ENCODE peak calls at places on chromosomes 11 and 22, in nine cellular contexts. J is mammary epithelial cell; K is kidney; W is fibroblast of pulmonary artery; E is RWPE1; P is HL-60; Z is BE2C; T is HepG2; H is CD4-positive, alpha-beta T cell. S is an unnamed sample.

GRCh38 chr22:37368058-37368457 is 59.2 kb downstream of the ELFN2 start:
- DNase-seq in P (peak), W (no peak), H (no peak), K (no peak), E (no peak), J (no peak), T (no peak), Z (no peak), S (no peak)

GRCh38 chr22:31977141-31977781 is 32.9 kb downstream of the YWHAH start:
- DNase-seq in T (peak), H (peak), J (peak), W (peak), P (peak), Z (peak), E (peak), K (peak), S (peak)

GRCh38 chr11:119320593-119321524 is 3.9 kb upstream of the MCAM start:
- DNase-seq in E (no peak), J (peak), T (no peak), W (peak), K (peak), Z (no peak), H (no peak), P (no peak), S (peak)

GRCh38 chr22:27966168-27967064 is 47.4 kb upstream of the PITPNB start:
- DNase-seq in W (no peak), H (no peak), T (no peak), P (no peak), K (no peak), Z (no peak), J (no peak), E (no peak), S (no peak)

GRCh38 chr11:63667993-63668392 is 3.2 kb downstream of the ATL3 start:
- DNase-seq in T (no peak), P (no peak), K (no peak), J (peak), H (no peak), E (peak), Z (no peak), W (peak), S (no peak)

GRCh38 chr11:134610116-134610910 is 198.3 kb upstream of the B3GAT1 start:
- DNase-seq in E (no peak), H (no peak), K (no peak), T (no peak), J (no peak), P (no peak), W (no peak), Z (no peak), S (no peak)

GRCh38 chr11:103202048-103202651 is 92.9 kb downstream of the DYNC2H1 start:
- DNase-seq in E (peak), Z (no peak), H (no peak), T (peak), J (peak), P (no peak), W (peak), K (no peak), S (no peak)

GRCh38 chr11:5004429-5005274 is 10.0 kb downstream of the OR51L1 start:
- DNase-seq in E (peak), T (peak), W (peak), H (no peak), K (no peak), P (peak), J (peak), Z (peak), S (no peak)

GRCh38 chr11:112219476-112220232 is 6.6 kb upstream of the PTS start:
- DNase-seq in K (no peak), T (peak), H (peak), P (peak), W (peak), E (peak), Z (peak), J (peak), S (peak)

GRCh38 chr11:68935066-68935465 is 31.4 kb downstream of the IGHMBP2 start:
- DNase-seq in T (no peak), E (no peak), H (no peak), K (peak), J (no peak), W (no peak), Z (no peak), P (no peak), S (no peak)

GRCh38 chr11:44842219-44842618 is 108.5 kb downstream of the TP53I11 start:
- DNase-seq in K (no peak), W (peak), E (no peak), J (no peak), T (no peak), P (no peak), Z (no peak), H (no peak), S (no peak)

GRCh38 chr11:18749681-18750319 is 23.8 kb upstream of the IGSF22 start:
- DNase-seq in T (peak), K (no peak), J (peak), E (peak), P (no peak), W (peak), Z (peak), H (no peak), S (no peak)

GRCh38 chr22:46070215-46070721 is 80.1 kb upstream of the PPARA start:
- DNase-seq in P (peak), H (no peak), T (peak), J (peak), E (no peak), W (peak), K (peak), Z (peak), S (no peak)

GRCh38 chr11:69965821-69966582 is 112.1 kb upstream of the ANO1 start:
- DNase-seq in K (no peak), P (no peak), H (no peak), T (no peak), E (no peak), W (no peak), J (no peak), Z (no peak), S (no peak)

GRCh38 chr11:115552773-115553438 is 48.7 kb upstream of the CADM1 start:
- DNase-seq in H (no peak), T (no peak), E (no peak), Z (no peak), J (no peak), K (no peak), W (no peak), P (no peak), S (no peak)

GRCh38 chr11:115555336-115556090 is 51.3 kb upstream of the CADM1 start:
- DNase-seq in Z (no peak), J (no peak), E (no peak), K (no peak), H (no peak), W (no peak), T (peak), P (no peak), S (no peak)

GRCh38 chr11:115561116-115561515 is 56.9 kb upstream of the CADM1 start:
- DNase-seq in Z (no peak), E (no peak), P (no peak), T (no peak), K (no peak), J (no peak), H (no peak), W (no peak), S (no peak)

DNA sequence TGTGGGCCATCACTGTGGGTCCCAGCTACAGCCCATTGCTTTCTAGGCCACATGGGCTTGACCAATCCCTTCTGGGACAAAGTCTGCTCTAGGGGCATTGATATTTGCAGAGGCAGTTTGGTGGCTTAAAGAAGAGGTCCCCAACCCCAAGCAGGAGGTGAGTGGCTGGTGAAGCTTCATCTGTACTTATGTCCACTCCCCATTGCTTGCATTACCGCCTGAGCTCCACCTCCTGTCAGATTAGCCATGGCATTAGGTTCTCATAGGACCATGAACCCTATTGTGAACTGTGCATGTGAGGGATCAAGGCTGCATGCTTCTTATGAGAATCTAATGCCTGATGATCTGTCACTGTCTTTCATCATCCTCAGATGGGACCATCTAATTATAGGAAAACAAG is 54.4 kb upstream of the CADM1 start:
- DNase-seq in T (no peak), W (no peak), E (no peak), Z (no peak), P (no peak), J (no peak), H (no peak), K (no peak), S (no peak)
- TF ChIP-seq CTCF in T (no peak), W (no peak), E (no peak), Z (no peak), P (no peak), J (no peak), H (no peak), K (no peak), S (no peak)

GRCh38 chr11:45887587-45887986 is 2.1 kb downstream of the MAPK8IP1 start:
- DNase-seq in P (no peak), J (no peak), E (no peak), H (no peak), T (no peak), Z (no peak), K (peak), W (no peak), S (no peak)

GRCh38 chr11:45886816-45887520 is 1.5 kb downstream of the MAPK8IP1 start:
- DNase-seq in H (no peak), J (no peak), Z (no peak), P (no peak), T (no peak), K (no peak), E (no peak), W (no peak), S (no peak)

GRCh38 chr11:45884596-45885185 is 760 bp upstream of the MAPK8IP1 start:
- DNase-seq in Z (no peak), P (no peak), K (no peak), E (no peak), T (no peak), H (no peak), W (no peak), J (no peak), S (no peak)

GRCh38 chr11:45885921-45886721 is 670 bp downstream of the MAPK8IP1 start:
- DNase-seq in W (no peak), K (peak), P (no peak), Z (no peak), J (no peak), E (no peak), H (no peak), T (no peak), S (no peak)

GRCh38 chr11:45885274-45885920 is at the start of gene MAPK8IP1:
- DNase-seq in J (peak), K (peak), H (peak), E (peak), W (peak), T (peak), P (peak), Z (peak), S (peak)
- TF ChIP-seq CTCF in J (no peak), K (no peak), H (no peak), E (no peak), W (no peak), T (no peak), P (no peak), Z (no peak), S (no peak)

DNA sequence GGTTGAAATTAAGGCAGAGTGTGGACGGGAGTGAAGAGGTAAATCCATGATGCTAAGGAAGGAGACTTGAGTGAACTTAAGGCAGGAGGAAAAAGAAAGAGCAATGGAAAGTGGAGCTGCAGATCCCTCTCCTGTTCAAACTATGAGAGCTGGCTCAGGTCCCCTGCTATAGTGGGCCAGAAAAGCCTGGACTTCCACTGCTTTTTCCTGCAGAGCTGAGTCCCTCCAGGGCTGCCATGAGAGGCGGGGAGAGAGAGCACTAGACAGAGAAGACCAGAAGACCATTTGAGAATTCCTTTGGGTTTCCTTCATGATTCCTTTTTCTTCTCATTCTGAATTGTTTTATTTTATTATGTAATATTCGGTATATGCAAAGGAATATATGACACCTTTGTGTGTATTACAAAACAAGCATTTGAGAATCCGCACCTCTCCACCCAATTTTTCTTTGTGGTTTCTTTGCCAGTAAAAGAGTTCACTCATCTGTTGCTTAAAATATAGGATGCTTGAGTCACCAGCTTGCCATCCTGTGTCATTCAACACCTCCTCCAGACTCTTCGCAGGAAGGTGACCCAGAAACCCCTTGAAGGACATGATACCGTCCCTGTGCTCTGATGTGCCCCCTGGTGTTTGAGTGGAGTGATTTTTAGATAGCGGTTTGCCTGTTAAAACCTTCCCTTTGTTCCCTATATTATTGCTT is 24.4 kb downstream of the SREBF2 start:
- DNase-seq in H (peak), P (peak), J (peak), E (peak), W (peak), T (peak), K (no peak), Z (peak), S (no peak)
- TF ChIP-seq CTCF in H (peak), P (peak), J (peak), E (peak), W (peak), T (peak), K (peak), Z (peak), S (peak)

GRCh38 chr11:111189466-111189865 is 56.1 kb upstream of the POU2AF2 start:
- DNase-seq in K (no peak), E (no peak), T (no peak), P (no peak), W (no peak), J (no peak), Z (no peak), H (no peak), S (no peak)
- TF ChIP-seq CTCF in K (no peak), E (no peak), T (no peak), P (no peak), W (peak), J (no peak), Z (no peak), H (no peak), S (no peak)

GRCh38 chr22:25903294-25903693 is 161.3 kb downstream of the MYO18B start:
- DNase-seq in W (no peak), K (no peak), P (no peak), H (no peak), T (no peak), Z (peak), E (no peak), J (no peak), S (no peak)
- TF ChIP-seq CTCF in W (no peak), K (no peak), P (peak), H (no peak), T (peak), Z (peak), E (no peak), J (no peak), S (peak)

GRCh38 chr11:65366340-65366773 is 11.8 kb downstream of the TIGD3 start:
- DNase-seq in T (peak), H (no peak), K (no peak), P (no peak), Z (peak), E (peak), W (peak), J (peak), S (peak)

GRCh38 chr11:65357856-65358356 is 3.4 kb downstream of the TIGD3 start:
- DNase-seq in E (no peak), P (no peak), K (peak), H (no peak), J (no peak), W (peak), T (peak), Z (no peak), S (no peak)

GRCh38 chr11:65362966-65363365 is 8.4 kb downstream of the TIGD3 start:
- DNase-seq in H (no peak), J (no peak), P (no peak), E (no peak), K (no peak), Z (no peak), W (no peak), T (no peak), S (no peak)

GRCh38 chr11:65362320-65362931 is 7.9 kb downstream of the TIGD3 start:
- DNase-seq in H (no peak), T (no peak), K (no peak), Z (no peak), J (no peak), P (no peak), W (no peak), E (no peak), S (no peak)

GRCh38 chr11:65363770-65364169 is 9.2 kb downstream of the TIGD3 start:
- DNase-seq in Z (no peak), E (no peak), T (peak), K (no peak), W (no peak), H (no peak), J (no peak), P (no peak), S (no peak)
- TF ChIP-seq CTCF in Z (no peak), E (no peak), T (no peak), K (no peak), W (no peak), H (no peak), J (no peak), P (no peak), S (no peak)